ENCODE peak calls at places on chromosomes 6 and 20, in five cellular contexts. Y, G, J, H and X are unnamed samples.

GRCh38 chr6:151063339-151063738 is 176.4 kb upstream of the AKAP12 start:
- DNase-seq in Y (no peak), G (peak; percentile 72), J (peak; percentile 88), H (no peak), X (no peak)

GRCh38 chr6:43921039-43921438 is 151.0 kb downstream of the VEGFA start:
- DNase-seq in Y (no peak), G (no peak), J (no peak), H (peak; percentile 18), X (peak; percentile 23)

GRCh38 chr20:48921168-48921882 is at the start of gene ARFGEF2:
- DNase-seq in Y (peak; percentile 96), G (peak; percentile 87), J (peak; percentile 87), H (peak; percentile 94), X (peak; percentile 97)

GRCh38 chr20:57598491-57598890 is 21.7 kb downstream of the ZBP1 start:
- DNase-seq in Y (no peak), G (no peak), J (no peak), H (peak; percentile 15), X (no peak)

GRCh38 chr20:45163071-45163803 is 11.5 kb upstream of the PI3 start:
- DNase-seq in Y (peak; percentile 85), G (no peak), J (no peak), H (no peak), X (no peak)

GRCh38 chr6:2961971-2962370 is 9.4 kb downstream of the SERPINB6 start:
- DNase-seq in Y (peak; percentile 79), G (no peak), J (no peak), H (peak; percentile 77), X (peak; percentile 86)

GRCh38 chr6:70967049-70967448 is 10.2 kb upstream of the B3GAT2 start:
- DNase-seq in Y (no peak), G (no peak), J (no peak), H (no peak), X (no peak)

GRCh38 chr20:62804632-62805364 is at the start of gene OGFR:
- DNase-seq in Y (peak; percentile 87), G (peak; percentile 38), J (peak; percentile 50), H (peak; percentile 77), X (peak; percentile 85)

GRCh38 chr20:35637266-35637665 is 21.6 kb downstream of the SPAG4 start:
- DNase-seq in Y (no peak), G (no peak), J (no peak), H (no peak), X (no peak)

GRCh38 chr6:157823001-157823522 is at the start of gene SNX9:
- DNase-seq in Y (peak; percentile 88), G (peak; percentile 72), J (peak; percentile 74), H (peak; percentile 85), X (peak; percentile 85)

GRCh38 chr6:20377623-20378265 is 23.9 kb upstream of the E2F3 start:
- DNase-seq in Y (no peak), G (peak; percentile 87), J (peak; percentile 49), H (no peak), X (no peak)

GRCh38 chr6:157213426-157213825 is 109.9 kb downstream of the TMEM242 start:
- DNase-seq in Y (no peak), G (no peak), J (no peak), H (no peak), X (no peak)

GRCh38 chr20:49851991-49852390 is 39.4 kb downstream of the SLC9A8 start:
- DNase-seq in Y (no peak), G (no peak), J (no peak), H (no peak), X (no peak)

GRCh38 chr6:75449625-75450206 is 43.9 kb downstream of the FILIP1 start:
- DNase-seq in Y (no peak), G (peak; percentile 79), J (peak; percentile 49), H (peak; percentile 42), X (no peak)

GRCh38 chr6:11009353-11009752 is 34.8 kb downstream of the ELOVL2 start:
- DNase-seq in Y (no peak), G (peak; percentile 61), J (peak; percentile 7), H (no peak), X (no peak)

GRCh38 chr6:156719720-156720563 is 57.2 kb upstream of the ARID1B start:
- DNase-seq in Y (peak; percentile 98), G (peak; percentile 87), J (peak; percentile 90), H (peak; percentile 97), X (peak; percentile 96)

GRCh38 chr6:41097467-41098090 is 24.8 kb downstream of the NFYA start:
- DNase-seq in Y (no peak), G (peak; percentile 69), J (peak; percentile 17), H (no peak), X (no peak)

GRCh38 chr6:33162471-33162870 is 29.8 kb downstream of the COL11A2 start:
- DNase-seq in Y (no peak), G (no peak), J (no peak), H (no peak), X (no peak)

GRCh38 chr6:41079080-41079479 is 6.3 kb downstream of the NFYA start:
- DNase-seq in Y (no peak), G (no peak), J (no peak), H (no peak), X (no peak)

GRCh38 chr6:20159781-20160540 is 52.3 kb downstream of the MBOAT1 start:
- DNase-seq in Y (no peak), G (peak; percentile 6), J (no peak), H (no peak), X (no peak)

GRCh38 chr20:50516180-50516934 is 6.2 kb downstream of the PTPN1 start:
- DNase-seq in Y (no peak), G (no peak), J (no peak), H (no peak), X (no peak)

GRCh38 chr6:80769101-80769500 is 662.6 kb downstream of the BCKDHB start:
- DNase-seq in Y (no peak), G (peak; percentile 90), J (peak; percentile 94), H (no peak), X (no peak)

GRCh38 chr20:7231303-7231702 is 463.8 kb downstream of the BMP2 start:
- DNase-seq in Y (no peak), G (no peak), J (no peak), H (no peak), X (no peak)

GRCh38 chr6:34511214-34511922 is 44.8 kb downstream of the SPDEF start:
- DNase-seq in Y (no peak), G (no peak), J (no peak), H (peak; percentile 1), X (no peak)

GRCh38 chr6:1015819-1016218 is 296.1 kb upstream of the FOXQ1 start:
- DNase-seq in Y (no peak), G (no peak), J (peak; percentile 16), H (no peak), X (no peak)

GRCh38 chr6:170311696-170312095 is 5.1 kb downstream of the FAM120B start:
- DNase-seq in Y (no peak), G (peak; percentile 57), J (no peak), H (no peak), X (no peak)

GRCh38 chr20:10634683-10635411 is 39.0 kb downstream of the JAG1 start:
- DNase-seq in Y (no peak), G (peak; percentile 92), J (peak; percentile 82), H (no peak), X (no peak)

GRCh38 chr6:55603987-55604386 is 25.0 kb upstream of the HMGCLL1 start:
- DNase-seq in Y (no peak), G (no peak), J (no peak), H (no peak), X (no peak)

GRCh38 chr6:158654498-158654897 is 4.6 kb downstream of the SYTL3 start:
- DNase-seq in Y (peak; percentile 73), G (peak; percentile 94), J (peak; percentile 89), H (peak; percentile 80), X (no peak)

GRCh38 chr20:56422131-56422823 is 10.2 kb downstream of the CASS4 start:
- DNase-seq in Y (no peak), G (peak; percentile 88), J (peak; percentile 73), H (no peak), X (no peak)

GRCh38 chr6:105507811-105508210 is 104.9 kb upstream of the PREP start:
- DNase-seq in Y (no peak), G (no peak), J (no peak), H (no peak), X (no peak)

GRCh38 chr6:3405679-3406078 is 51.2 kb downstream of the SLC22A23 start:
- DNase-seq in Y (no peak), G (peak; percentile 46), J (peak; percentile 67), H (no peak), X (peak; percentile 56)

GRCh38 chr6:143694560-143694959 is 16.8 kb downstream of the PHACTR2 start:
- DNase-seq in Y (no peak), G (peak; percentile 45), J (no peak), H (no peak), X (no peak)
- H3K4me1 ChIP-seq in Y (no peaks in the 10 kb centered on the region), G (peaks cover 25% of the 10 kb centered on the region), J (peaks cover 9% of the 10 kb centered on the region), H (peaks cover 80% of the 10 kb centered on the region), X (peaks cover 28% of the 10 kb centered on the region)

GRCh38 chr20:38075161-38075998 is 41.8 kb downstream of the RPRD1B start:
- DNase-seq in Y (no peak), G (peak; percentile 57), J (peak; percentile 82), H (no peak), X (no peak)
- H3K4me1 ChIP-seq in Y (no peaks in the 10 kb centered on the region), G (peaks cover 21% of the 10 kb centered on the region), J (peaks cover 31% of the 10 kb centered on the region), H (peaks cover 46% of the 10 kb centered on the region), X (peaks cover 16% of the 10 kb centered on the region)

GRCh38 chr6:132005177-132005576 is 54.0 kb upstream of the CCN2 start:
- DNase-seq in Y (no peak), G (no peak), J (no peak), H (no peak), X (no peak)

GRCh38 chr6:132007474-132008190 is 56.5 kb upstream of the CCN2 start:
- DNase-seq in Y (no peak), G (peak; percentile 83), J (peak; percentile 77), H (no peak), X (no peak)

GRCh38 chr6:132011582-132011981 is 60.4 kb upstream of the CCN2 start:
- DNase-seq in Y (no peak), G (no peak), J (peak; percentile 72), H (no peak), X (no peak)

GRCh38 chr6:132004668-132005067 is 53.5 kb upstream of the CCN2 start:
- DNase-seq in Y (no peak), G (peak; percentile 58), J (peak; percentile 24), H (no peak), X (no peak)

DNA sequence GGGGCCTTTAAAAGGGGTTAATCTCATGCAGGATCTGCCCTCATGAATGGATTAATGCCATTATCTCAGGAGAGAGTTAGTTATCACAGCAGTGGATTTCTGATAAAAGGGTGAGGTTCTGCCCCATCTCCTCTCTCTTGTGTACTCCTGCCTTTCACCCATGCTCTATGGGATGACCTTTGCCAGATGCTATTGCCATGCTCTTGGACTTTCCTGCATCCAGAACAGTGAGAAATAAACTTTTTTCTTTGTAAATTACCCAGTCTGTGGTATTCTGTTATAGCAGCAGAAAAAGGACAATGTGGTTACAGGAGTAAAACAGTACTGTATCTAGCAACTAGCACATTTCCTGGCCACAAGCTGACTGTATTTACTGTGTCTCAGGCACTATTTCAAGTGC is 58.0 kb upstream of the CCN2 start:
- DNase-seq in Y (no peak), G (no peak), J (no peak), H (no peak), X (no peak)
- H3K4me1 ChIP-seq in Y (peaks cover 14% of the 10 kb centered on the region), G (peaks cover 5% of the 10 kb centered on the region), J (peaks cover 3% of the 10 kb centered on the region), H (no peaks in the 10 kb centered on the region), X (no peaks in the 10 kb centered on the region)

DNA sequence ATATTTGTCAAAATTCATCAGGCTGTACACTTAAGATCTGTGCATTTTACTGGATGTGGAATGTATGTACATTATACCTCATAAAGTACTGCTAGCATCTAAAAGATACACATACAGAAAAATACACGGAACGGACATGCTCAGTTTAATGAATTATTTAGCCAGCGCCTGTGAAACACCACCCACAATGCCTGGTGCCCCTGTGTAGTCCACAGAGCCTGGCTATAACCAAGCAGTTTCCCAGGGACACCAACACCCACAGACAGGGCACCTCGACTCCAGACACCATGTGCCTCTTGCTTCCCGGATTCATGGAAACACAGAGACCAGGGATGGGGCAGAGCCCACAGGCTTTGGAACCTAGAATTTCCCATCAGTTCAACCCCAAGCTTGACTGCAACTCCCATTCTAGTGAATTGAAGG is 17.4 kb upstream of the ARMC12 start:
- DNase-seq in Y (no peak), G (no peak), J (no peak), H (no peak), X (no peak)
- H3K4me1 ChIP-seq in Y (peaks cover 47% of the 10 kb centered on the region), G (peaks cover 19% of the 10 kb centered on the region), J (peaks cover 10% of the 10 kb centered on the region), H (peaks cover 70% of the 10 kb centered on the region), X (peaks cover 61% of the 10 kb centered on the region)